ENCODE peak calls at places on chromosomes 6 and 20, in six cellular contexts. One of them, this sample, is unnamed.

GRCh38 chr6:46655803-46656202 is 3.0 kb downstream of the SLC25A27 start:
- DNase-seq in Right ventricle myocardium superior: no peak
- DNase-seq in adrenal gland: no peak
- DNase-seq in activated T-cell treated with anti-CD3 and anti-CD28 coated beads, Interleukin-2, amount 50 U/mL, for 72 hours: no peak
- DNase-seq in hippocampal formation: no peak
- DNase-seq in stimulated activated CD4-positive, alpha-beta T cell treated with anti-CD3 and anti-CD28 coated beads, Interleukin-1b, Interleukin-23, amount 100 ng/mL, for 4 hours: no peak
- DNase-seq in this sample: no peak

GRCh38 chr6:80541186-80541585 is 434.7 kb downstream of the BCKDHB start:
- DNase-seq in Right ventricle myocardium superior: no peak
- DNase-seq in adrenal gland: no peak
- DNase-seq in activated T-cell treated with anti-CD3 and anti-CD28 coated beads, Interleukin-2, amount 50 U/mL, for 72 hours: peak; percentile 3
- DNase-seq in hippocampal formation: no peak
- DNase-seq in stimulated activated CD4-positive, alpha-beta T cell treated with anti-CD3 and anti-CD28 coated beads, Interleukin-1b, Interleukin-23, amount 100 ng/mL, for 4 hours: no peak
- DNase-seq in this sample: peak; percentile 74

GRCh38 chr6:58290177-58290576 is 972.7 kb downstream of the PRIM2 start:
- DNase-seq in Right ventricle myocardium superior: no peak
- DNase-seq in adrenal gland: no peak
- DNase-seq in activated T-cell treated with anti-CD3 and anti-CD28 coated beads, Interleukin-2, amount 50 U/mL, for 72 hours: no peak
- DNase-seq in hippocampal formation: no peak
- DNase-seq in stimulated activated CD4-positive, alpha-beta T cell treated with anti-CD3 and anti-CD28 coated beads, Interleukin-1b, Interleukin-23, amount 100 ng/mL, for 4 hours: no peak
- DNase-seq in this sample: no peak

GRCh38 chr20:36308986-36309385 is 2.8 kb downstream of the DLGAP4 start:
- DNase-seq in Right ventricle myocardium superior: no peak
- DNase-seq in adrenal gland: peak; percentile 41
- DNase-seq in activated T-cell treated with anti-CD3 and anti-CD28 coated beads, Interleukin-2, amount 50 U/mL, for 72 hours: no peak
- DNase-seq in hippocampal formation: no peak
- DNase-seq in stimulated activated CD4-positive, alpha-beta T cell treated with anti-CD3 and anti-CD28 coated beads, Interleukin-1b, Interleukin-23, amount 100 ng/mL, for 4 hours: no peak
- DNase-seq in this sample: no peak

GRCh38 chr6:4291453-4292403 is 156.4 kb upstream of the ECI2 start:
- DNase-seq in Right ventricle myocardium superior: no peak
- DNase-seq in adrenal gland: no peak
- DNase-seq in activated T-cell treated with anti-CD3 and anti-CD28 coated beads, Interleukin-2, amount 50 U/mL, for 72 hours: no peak
- DNase-seq in hippocampal formation: no peak
- DNase-seq in stimulated activated CD4-positive, alpha-beta T cell treated with anti-CD3 and anti-CD28 coated beads, Interleukin-1b, Interleukin-23, amount 100 ng/mL, for 4 hours: no peak
- DNase-seq in this sample: no peak

GRCh38 chr6:168524644-168525043 is 83.7 kb downstream of the SMOC2 start:
- DNase-seq in Right ventricle myocardium superior: no peak
- DNase-seq in adrenal gland: peak; percentile 23
- DNase-seq in activated T-cell treated with anti-CD3 and anti-CD28 coated beads, Interleukin-2, amount 50 U/mL, for 72 hours: no peak
- DNase-seq in hippocampal formation: no peak
- DNase-seq in stimulated activated CD4-positive, alpha-beta T cell treated with anti-CD3 and anti-CD28 coated beads, Interleukin-1b, Interleukin-23, amount 100 ng/mL, for 4 hours: no peak
- DNase-seq in this sample: no peak

GRCh38 chr6:111871725-111872520 is 1.3 kb downstream of the FYN start:
- DNase-seq in Right ventricle myocardium superior: peak; percentile 47
- DNase-seq in adrenal gland: no peak
- DNase-seq in activated T-cell treated with anti-CD3 and anti-CD28 coated beads, Interleukin-2, amount 50 U/mL, for 72 hours: no peak
- DNase-seq in hippocampal formation: peak; percentile 77
- DNase-seq in stimulated activated CD4-positive, alpha-beta T cell treated with anti-CD3 and anti-CD28 coated beads, Interleukin-1b, Interleukin-23, amount 100 ng/mL, for 4 hours: no peak
- DNase-seq in this sample: peak; percentile 68

GRCh38 chr6:1136856-1137255 is 175.0 kb upstream of the FOXQ1 start:
- DNase-seq in Right ventricle myocardium superior: no peak
- DNase-seq in adrenal gland: no peak
- DNase-seq in activated T-cell treated with anti-CD3 and anti-CD28 coated beads, Interleukin-2, amount 50 U/mL, for 72 hours: no peak
- DNase-seq in hippocampal formation: no peak
- DNase-seq in stimulated activated CD4-positive, alpha-beta T cell treated with anti-CD3 and anti-CD28 coated beads, Interleukin-1b, Interleukin-23, amount 100 ng/mL, for 4 hours: no peak
- DNase-seq in this sample: peak; percentile 22

GRCh38 chr6:109187399-109188114 is 92.2 kb downstream of the CEP57L1 start:
- DNase-seq in Right ventricle myocardium superior: peak; percentile 58
- DNase-seq in adrenal gland: peak; percentile 69
- DNase-seq in activated T-cell treated with anti-CD3 and anti-CD28 coated beads, Interleukin-2, amount 50 U/mL, for 72 hours: peak; percentile 58
- DNase-seq in hippocampal formation: peak; percentile 28
- DNase-seq in stimulated activated CD4-positive, alpha-beta T cell treated with anti-CD3 and anti-CD28 coated beads, Interleukin-1b, Interleukin-23, amount 100 ng/mL, for 4 hours: peak; percentile 48
- DNase-seq in this sample: peak; percentile 65

GRCh38 chr20:35743693-35744491 is 1.8 kb upstream of the RBM39 start:
- DNase-seq in Right ventricle myocardium superior: no peak
- DNase-seq in adrenal gland: no peak
- DNase-seq in activated T-cell treated with anti-CD3 and anti-CD28 coated beads, Interleukin-2, amount 50 U/mL, for 72 hours: peak; percentile 27
- DNase-seq in hippocampal formation: no peak
- DNase-seq in stimulated activated CD4-positive, alpha-beta T cell treated with anti-CD3 and anti-CD28 coated beads, Interleukin-1b, Interleukin-23, amount 100 ng/mL, for 4 hours: no peak
- DNase-seq in this sample: no peak

GRCh38 chr6:45305546-45305945 is 22.6 kb upstream of the RUNX2 start:
- DNase-seq in Right ventricle myocardium superior: no peak
- DNase-seq in adrenal gland: no peak
- DNase-seq in activated T-cell treated with anti-CD3 and anti-CD28 coated beads, Interleukin-2, amount 50 U/mL, for 72 hours: no peak
- DNase-seq in hippocampal formation: no peak
- DNase-seq in stimulated activated CD4-positive, alpha-beta T cell treated with anti-CD3 and anti-CD28 coated beads, Interleukin-1b, Interleukin-23, amount 100 ng/mL, for 4 hours: no peak
- DNase-seq in this sample: no peak

GRCh38 chr20:64077876-64078551 is 1.3 kb downstream of the RGS19 start:
- DNase-seq in Right ventricle myocardium superior: no peak
- DNase-seq in adrenal gland: no peak
- DNase-seq in activated T-cell treated with anti-CD3 and anti-CD28 coated beads, Interleukin-2, amount 50 U/mL, for 72 hours: peak; percentile 62
- DNase-seq in hippocampal formation: no peak
- DNase-seq in stimulated activated CD4-positive, alpha-beta T cell treated with anti-CD3 and anti-CD28 coated beads, Interleukin-1b, Interleukin-23, amount 100 ng/mL, for 4 hours: no peak
- DNase-seq in this sample: no peak

GRCh38 chr6:1347187-1347560 is 35.3 kb downstream of the FOXQ1 start:
- DNase-seq in Right ventricle myocardium superior: no peak
- DNase-seq in adrenal gland: no peak
- DNase-seq in activated T-cell treated with anti-CD3 and anti-CD28 coated beads, Interleukin-2, amount 50 U/mL, for 72 hours: no peak
- DNase-seq in hippocampal formation: no peak
- DNase-seq in stimulated activated CD4-positive, alpha-beta T cell treated with anti-CD3 and anti-CD28 coated beads, Interleukin-1b, Interleukin-23, amount 100 ng/mL, for 4 hours: no peak
- DNase-seq in this sample: no peak

GRCh38 chr6:125020385-125020784 is 58.1 kb downstream of the RNF217 start:
- DNase-seq in Right ventricle myocardium superior: no peak
- DNase-seq in adrenal gland: no peak
- DNase-seq in activated T-cell treated with anti-CD3 and anti-CD28 coated beads, Interleukin-2, amount 50 U/mL, for 72 hours: no peak
- DNase-seq in hippocampal formation: no peak
- DNase-seq in stimulated activated CD4-positive, alpha-beta T cell treated with anti-CD3 and anti-CD28 coated beads, Interleukin-1b, Interleukin-23, amount 100 ng/mL, for 4 hours: no peak
- DNase-seq in this sample: peak; percentile 44

GRCh38 chr6:97085772-97086171 is 161.2 kb downstream of the KLHL32 start:
- DNase-seq in Right ventricle myocardium superior: no peak
- DNase-seq in adrenal gland: no peak
- DNase-seq in activated T-cell treated with anti-CD3 and anti-CD28 coated beads, Interleukin-2, amount 50 U/mL, for 72 hours: no peak
- DNase-seq in hippocampal formation: no peak
- DNase-seq in stimulated activated CD4-positive, alpha-beta T cell treated with anti-CD3 and anti-CD28 coated beads, Interleukin-1b, Interleukin-23, amount 100 ng/mL, for 4 hours: no peak
- DNase-seq in this sample: no peak

GRCh38 chr6:42453649-42454427 is 2.1 kb upstream of the TRERF1 start:
- DNase-seq in Right ventricle myocardium superior: peak; percentile 73
- DNase-seq in adrenal gland: peak; percentile 76
- DNase-seq in activated T-cell treated with anti-CD3 and anti-CD28 coated beads, Interleukin-2, amount 50 U/mL, for 72 hours: no peak
- DNase-seq in hippocampal formation: no peak
- DNase-seq in stimulated activated CD4-positive, alpha-beta T cell treated with anti-CD3 and anti-CD28 coated beads, Interleukin-1b, Interleukin-23, amount 100 ng/mL, for 4 hours: no peak
- DNase-seq in this sample: peak; percentile 65

GRCh38 chr6:20700375-20700774 is 166.1 kb downstream of the CDKAL1 start:
- DNase-seq in Right ventricle myocardium superior: no peak
- DNase-seq in adrenal gland: no peak
- DNase-seq in activated T-cell treated with anti-CD3 and anti-CD28 coated beads, Interleukin-2, amount 50 U/mL, for 72 hours: no peak
- DNase-seq in hippocampal formation: no peak
- DNase-seq in stimulated activated CD4-positive, alpha-beta T cell treated with anti-CD3 and anti-CD28 coated beads, Interleukin-1b, Interleukin-23, amount 100 ng/mL, for 4 hours: no peak
- DNase-seq in this sample: no peak

GRCh38 chr6:167530960-167531359 is 206.1 kb downstream of the TTLL2 start:
- DNase-seq in Right ventricle myocardium superior: no peak
- DNase-seq in adrenal gland: no peak
- DNase-seq in activated T-cell treated with anti-CD3 and anti-CD28 coated beads, Interleukin-2, amount 50 U/mL, for 72 hours: no peak
- DNase-seq in hippocampal formation: no peak
- DNase-seq in stimulated activated CD4-positive, alpha-beta T cell treated with anti-CD3 and anti-CD28 coated beads, Interleukin-1b, Interleukin-23, amount 100 ng/mL, for 4 hours: no peak
- DNase-seq in this sample: no peak

GRCh38 chr6:135030532-135031178 is 24.0 kb downstream of the HBS1L start:
- DNase-seq in Right ventricle myocardium superior: no peak
- DNase-seq in adrenal gland: no peak
- DNase-seq in activated T-cell treated with anti-CD3 and anti-CD28 coated beads, Interleukin-2, amount 50 U/mL, for 72 hours: peak; percentile 21
- DNase-seq in hippocampal formation: no peak
- DNase-seq in stimulated activated CD4-positive, alpha-beta T cell treated with anti-CD3 and anti-CD28 coated beads, Interleukin-1b, Interleukin-23, amount 100 ng/mL, for 4 hours: no peak
- DNase-seq in this sample: no peak

GRCh38 chr20:64055893-64056638 is 6.6 kb upstream of the SOX18 start:
- DNase-seq in Right ventricle myocardium superior: peak; percentile 81
- DNase-seq in adrenal gland: peak; percentile 71
- DNase-seq in activated T-cell treated with anti-CD3 and anti-CD28 coated beads, Interleukin-2, amount 50 U/mL, for 72 hours: no peak
- DNase-seq in hippocampal formation: no peak
- DNase-seq in stimulated activated CD4-positive, alpha-beta T cell treated with anti-CD3 and anti-CD28 coated beads, Interleukin-1b, Interleukin-23, amount 100 ng/mL, for 4 hours: no peak
- DNase-seq in this sample: peak; percentile 78

GRCh38 chr20:58514321-58515239 is 619 bp downstream of the APCDD1L start:
- DNase-seq in Right ventricle myocardium superior: no peak
- DNase-seq in adrenal gland: no peak
- DNase-seq in activated T-cell treated with anti-CD3 and anti-CD28 coated beads, Interleukin-2, amount 50 U/mL, for 72 hours: no peak
- DNase-seq in hippocampal formation: no peak
- DNase-seq in stimulated activated CD4-positive, alpha-beta T cell treated with anti-CD3 and anti-CD28 coated beads, Interleukin-1b, Interleukin-23, amount 100 ng/mL, for 4 hours: no peak
- DNase-seq in this sample: peak; percentile 58

GRCh38 chr20:49583669-49584417 is 15.9 kb upstream of the PTGIS start:
- DNase-seq in Right ventricle myocardium superior: peak; percentile 85
- DNase-seq in adrenal gland: peak; percentile 84
- DNase-seq in activated T-cell treated with anti-CD3 and anti-CD28 coated beads, Interleukin-2, amount 50 U/mL, for 72 hours: no peak
- DNase-seq in hippocampal formation: no peak
- DNase-seq in stimulated activated CD4-positive, alpha-beta T cell treated with anti-CD3 and anti-CD28 coated beads, Interleukin-1b, Interleukin-23, amount 100 ng/mL, for 4 hours: no peak
- DNase-seq in this sample: peak; percentile 87

GRCh38 chr20:61251529-61252393 is at the start of gene CDH4:
- DNase-seq in Right ventricle myocardium superior: no peak
- DNase-seq in adrenal gland: no peak
- DNase-seq in activated T-cell treated with anti-CD3 and anti-CD28 coated beads, Interleukin-2, amount 50 U/mL, for 72 hours: no peak
- DNase-seq in hippocampal formation: no peak
- DNase-seq in stimulated activated CD4-positive, alpha-beta T cell treated with anti-CD3 and anti-CD28 coated beads, Interleukin-1b, Interleukin-23, amount 100 ng/mL, for 4 hours: no peak
- DNase-seq in this sample: peak; percentile 75

GRCh38 chr6:168201383-168201782 is 118.2 kb downstream of the DACT2 start:
- DNase-seq in Right ventricle myocardium superior: no peak
- DNase-seq in adrenal gland: no peak
- DNase-seq in activated T-cell treated with anti-CD3 and anti-CD28 coated beads, Interleukin-2, amount 50 U/mL, for 72 hours: no peak
- DNase-seq in hippocampal formation: no peak
- DNase-seq in stimulated activated CD4-positive, alpha-beta T cell treated with anti-CD3 and anti-CD28 coated beads, Interleukin-1b, Interleukin-23, amount 100 ng/mL, for 4 hours: no peak
- DNase-seq in this sample: no peak

GRCh38 chr6:155599571-155599970 is 143.9 kb upstream of the NOX3 start:
- DNase-seq in Right ventricle myocardium superior: no peak
- DNase-seq in adrenal gland: no peak
- DNase-seq in activated T-cell treated with anti-CD3 and anti-CD28 coated beads, Interleukin-2, amount 50 U/mL, for 72 hours: no peak
- DNase-seq in hippocampal formation: no peak
- DNase-seq in stimulated activated CD4-positive, alpha-beta T cell treated with anti-CD3 and anti-CD28 coated beads, Interleukin-1b, Interleukin-23, amount 100 ng/mL, for 4 hours: no peak
- DNase-seq in this sample: no peak

GRCh38 chr6:77368660-77369313 is 94.5 kb downstream of the HTR1B start:
- DNase-seq in Right ventricle myocardium superior: peak; percentile 78
- DNase-seq in adrenal gland: peak; percentile 71
- DNase-seq in activated T-cell treated with anti-CD3 and anti-CD28 coated beads, Interleukin-2, amount 50 U/mL, for 72 hours: no peak
- DNase-seq in hippocampal formation: no peak
- DNase-seq in stimulated activated CD4-positive, alpha-beta T cell treated with anti-CD3 and anti-CD28 coated beads, Interleukin-1b, Interleukin-23, amount 100 ng/mL, for 4 hours: no peak
- DNase-seq in this sample: no peak

GRCh38 chr20:35434085-35435005 is 3.7 kb downstream of the GDF5 start:
- DNase-seq in Right ventricle myocardium superior: peak; percentile 73
- DNase-seq in adrenal gland: no peak
- DNase-seq in activated T-cell treated with anti-CD3 and anti-CD28 coated beads, Interleukin-2, amount 50 U/mL, for 72 hours: no peak
- DNase-seq in hippocampal formation: no peak
- DNase-seq in stimulated activated CD4-positive, alpha-beta T cell treated with anti-CD3 and anti-CD28 coated beads, Interleukin-1b, Interleukin-23, amount 100 ng/mL, for 4 hours: no peak
- DNase-seq in this sample: no peak

GRCh38 chr6:52994789-52995078 is 350 bp downstream of the GSTA4 start:
- DNase-seq in Right ventricle myocardium superior: peak; percentile 60
- DNase-seq in adrenal gland: peak; percentile 72
- DNase-seq in activated T-cell treated with anti-CD3 and anti-CD28 coated beads, Interleukin-2, amount 50 U/mL, for 72 hours: peak; percentile 42
- DNase-seq in hippocampal formation: peak; percentile 76
- DNase-seq in stimulated activated CD4-positive, alpha-beta T cell treated with anti-CD3 and anti-CD28 coated beads, Interleukin-1b, Interleukin-23, amount 100 ng/mL, for 4 hours: peak; percentile 24
- DNase-seq in this sample: no peak

GRCh38 chr20:45041464-45042337 is 59.2 kb downstream of the KCNS1 start:
- DNase-seq in Right ventricle myocardium superior: no peak
- DNase-seq in adrenal gland: no peak
- DNase-seq in activated T-cell treated with anti-CD3 and anti-CD28 coated beads, Interleukin-2, amount 50 U/mL, for 72 hours: peak; percentile 23
- DNase-seq in hippocampal formation: no peak
- DNase-seq in stimulated activated CD4-positive, alpha-beta T cell treated with anti-CD3 and anti-CD28 coated beads, Interleukin-1b, Interleukin-23, amount 100 ng/mL, for 4 hours: no peak
- DNase-seq in this sample: peak; percentile 66

GRCh38 chr6:121223212-121223611 is 111.1 kb downstream of the TBC1D32 start:
- DNase-seq in Right ventricle myocardium superior: no peak
- DNase-seq in adrenal gland: no peak
- DNase-seq in activated T-cell treated with anti-CD3 and anti-CD28 coated beads, Interleukin-2, amount 50 U/mL, for 72 hours: no peak
- DNase-seq in hippocampal formation: no peak
- DNase-seq in stimulated activated CD4-positive, alpha-beta T cell treated with anti-CD3 and anti-CD28 coated beads, Interleukin-1b, Interleukin-23, amount 100 ng/mL, for 4 hours: no peak
- DNase-seq in this sample: no peak

GRCh38 chr6:23244300-23244699 is 674.9 kb downstream of the HDGFL1 start:
- DNase-seq in Right ventricle myocardium superior: no peak
- DNase-seq in adrenal gland: no peak
- DNase-seq in activated T-cell treated with anti-CD3 and anti-CD28 coated beads, Interleukin-2, amount 50 U/mL, for 72 hours: no peak
- DNase-seq in hippocampal formation: no peak
- DNase-seq in stimulated activated CD4-positive, alpha-beta T cell treated with anti-CD3 and anti-CD28 coated beads, Interleukin-1b, Interleukin-23, amount 100 ng/mL, for 4 hours: no peak
- DNase-seq in this sample: no peak

GRCh38 chr20:21901470-21902275 is 196.2 kb downstream of the PAX1 start:
- DNase-seq in Right ventricle myocardium superior: peak; percentile 75
- DNase-seq in adrenal gland: peak; percentile 57
- DNase-seq in activated T-cell treated with anti-CD3 and anti-CD28 coated beads, Interleukin-2, amount 50 U/mL, for 72 hours: no peak
- DNase-seq in hippocampal formation: peak; percentile 0
- DNase-seq in stimulated activated CD4-positive, alpha-beta T cell treated with anti-CD3 and anti-CD28 coated beads, Interleukin-1b, Interleukin-23, amount 100 ng/mL, for 4 hours: no peak
- DNase-seq in this sample: no peak

This sample was measured in astrocyte of the hippocampus.